ENCODE peak calls at places on chromosomes 12 and 14, in ten cellular contexts. One of them, this sample, is unnamed.

GRCh38 chr14:85528882-85529585 is 910 bp upstream of the FLRT2 start:
- DNase-seq in smooth muscle cell of the brain vasculature: no peak
- DNase-seq in Kasumi-1: no peak
- DNase-seq in putamen: no peak
- DNase-seq in neural progenitor cell: peak; percentile 48
- DNase-seq in GM12865: no peak
- DNase-seq in activated T-cell treated with anti-CD3 and anti-CD28 coated beads, Interleukin-2, amount 50 U/mL, for 72 hours: no peak
- DNase-seq in NCI-H460: peak; percentile 65
- DNase-seq in endothelial cell: no peak
- DNase-seq in neural crest cell: peak; percentile 5
- DNase-seq in this sample: no peak

GRCh38 chr14:52110441-52111086 is 41.7 kb upstream of the NID2 start:
- DNase-seq in endothelial cell: no peak
- DNase-seq in smooth muscle cell of the brain vasculature: no peak
- DNase-seq in activated T-cell treated with anti-CD3 and anti-CD28 coated beads, Interleukin-2, amount 50 U/mL, for 72 hours: no peak
- DNase-seq in GM12865: no peak
- DNase-seq in NCI-H460: peak; percentile 68
- DNase-seq in neural crest cell: no peak
- DNase-seq in putamen: no peak
- DNase-seq in neural progenitor cell: no peak
- DNase-seq in Kasumi-1: no peak
- DNase-seq in this sample: no peak

GRCh38 chr12:16568873-16569272 is 37.1 kb downstream of the LMO3 start:
- DNase-seq in putamen: no peak
- DNase-seq in GM12865: peak; percentile 48
- DNase-seq in neural progenitor cell: no peak
- DNase-seq in activated T-cell treated with anti-CD3 and anti-CD28 coated beads, Interleukin-2, amount 50 U/mL, for 72 hours: no peak
- DNase-seq in neural crest cell: no peak
- DNase-seq in endothelial cell: no peak
- DNase-seq in NCI-H460: no peak
- DNase-seq in Kasumi-1: no peak
- DNase-seq in smooth muscle cell of the brain vasculature: no peak
- DNase-seq in this sample: no peak

GRCh38 chr14:19975291-19975690 is at the start of gene OR4K15:
- DNase-seq in activated T-cell treated with anti-CD3 and anti-CD28 coated beads, Interleukin-2, amount 50 U/mL, for 72 hours: no peak
- DNase-seq in putamen: no peak
- DNase-seq in smooth muscle cell of the brain vasculature: no peak
- DNase-seq in neural progenitor cell: no peak
- DNase-seq in neural crest cell: no peak
- DNase-seq in endothelial cell: no peak
- DNase-seq in Kasumi-1: no peak
- DNase-seq in NCI-H460: no peak
- DNase-seq in GM12865: no peak
- DNase-seq in this sample: no peak

GRCh38 chr12:124583854-124584253 is 16.4 kb upstream of the NCOR2 start:
- DNase-seq in neural progenitor cell: no peak
- DNase-seq in putamen: no peak
- DNase-seq in endothelial cell: no peak
- DNase-seq in NCI-H460: no peak
- DNase-seq in Kasumi-1: no peak
- DNase-seq in GM12865: no peak
- DNase-seq in smooth muscle cell of the brain vasculature: no peak
- DNase-seq in activated T-cell treated with anti-CD3 and anti-CD28 coated beads, Interleukin-2, amount 50 U/mL, for 72 hours: no peak
- DNase-seq in neural crest cell: no peak
- DNase-seq in this sample: peak; percentile 44

GRCh38 chr12:122793685-122794106 is 19.3 kb downstream of the CCDC62 start:
- DNase-seq in endothelial cell: peak; percentile 9
- DNase-seq in GM12865: peak; percentile 70
- DNase-seq in neural crest cell: peak; percentile 10
- DNase-seq in Kasumi-1: peak; percentile 89
- DNase-seq in smooth muscle cell of the brain vasculature: peak; percentile 18
- DNase-seq in NCI-H460: peak; percentile 50
- DNase-seq in neural progenitor cell: peak; percentile 61
- DNase-seq in putamen: peak; percentile 52
- DNase-seq in activated T-cell treated with anti-CD3 and anti-CD28 coated beads, Interleukin-2, amount 50 U/mL, for 72 hours: peak; percentile 17
- DNase-seq in this sample: peak; percentile 82

GRCh38 chr12:132550014-132550802 is 60.2 kb downstream of the LRCOL1 start:
- DNase-seq in GM12865: no peak
- DNase-seq in neural progenitor cell: peak; percentile 82
- DNase-seq in endothelial cell: no peak
- DNase-seq in NCI-H460: no peak
- DNase-seq in neural crest cell: peak; percentile 36
- DNase-seq in Kasumi-1: no peak
- DNase-seq in activated T-cell treated with anti-CD3 and anti-CD28 coated beads, Interleukin-2, amount 50 U/mL, for 72 hours: no peak
- DNase-seq in smooth muscle cell of the brain vasculature: no peak
- DNase-seq in putamen: no peak
- DNase-seq in this sample: no peak

GRCh38 chr12:89993632-89994031 is 285.0 kb upstream of the ATP2B1 start:
- DNase-seq in NCI-H460: no peak
- DNase-seq in smooth muscle cell of the brain vasculature: no peak
- DNase-seq in putamen: no peak
- DNase-seq in neural progenitor cell: no peak
- DNase-seq in GM12865: no peak
- DNase-seq in activated T-cell treated with anti-CD3 and anti-CD28 coated beads, Interleukin-2, amount 50 U/mL, for 72 hours: no peak
- DNase-seq in endothelial cell: no peak
- DNase-seq in Kasumi-1: no peak
- DNase-seq in neural crest cell: no peak
- DNase-seq in this sample: no peak

GRCh38 chr12:88623777-88624548 is 43.7 kb upstream of the KITLG start:
- DNase-seq in Kasumi-1: no peak
- DNase-seq in neural progenitor cell: peak; percentile 33
- DNase-seq in neural crest cell: no peak
- DNase-seq in activated T-cell treated with anti-CD3 and anti-CD28 coated beads, Interleukin-2, amount 50 U/mL, for 72 hours: no peak
- DNase-seq in NCI-H460: no peak
- DNase-seq in endothelial cell: no peak
- DNase-seq in putamen: no peak
- DNase-seq in smooth muscle cell of the brain vasculature: no peak
- DNase-seq in GM12865: peak; percentile 9
- DNase-seq in this sample: no peak

GRCh38 chr12:44117368-44117767 is 281.5 kb downstream of the TMEM117 start:
- DNase-seq in endothelial cell: no peak
- DNase-seq in putamen: no peak
- DNase-seq in neural crest cell: no peak
- DNase-seq in Kasumi-1: no peak
- DNase-seq in NCI-H460: no peak
- DNase-seq in GM12865: peak; percentile 14
- DNase-seq in neural progenitor cell: no peak
- DNase-seq in smooth muscle cell of the brain vasculature: no peak
- DNase-seq in activated T-cell treated with anti-CD3 and anti-CD28 coated beads, Interleukin-2, amount 50 U/mL, for 72 hours: no peak
- DNase-seq in this sample: no peak

GRCh38 chr12:56687225-56688128 is 607 bp downstream of the PTGES3 start:
- DNase-seq in putamen: peak; percentile 70
- DNase-seq in neural crest cell: no peak
- DNase-seq in GM12865: peak; percentile 69
- DNase-seq in NCI-H460: no peak
- DNase-seq in endothelial cell: no peak
- DNase-seq in activated T-cell treated with anti-CD3 and anti-CD28 coated beads, Interleukin-2, amount 50 U/mL, for 72 hours: peak; percentile 56
- DNase-seq in neural progenitor cell: peak; percentile 48
- DNase-seq in Kasumi-1: peak; percentile 29
- DNase-seq in smooth muscle cell of the brain vasculature: no peak
- DNase-seq in this sample: peak; percentile 70

GRCh38 chr14:66600416-66600815 is 92.5 kb downstream of the GPHN start:
- DNase-seq in endothelial cell: no peak
- DNase-seq in neural progenitor cell: no peak
- DNase-seq in NCI-H460: no peak
- DNase-seq in neural crest cell: no peak
- DNase-seq in activated T-cell treated with anti-CD3 and anti-CD28 coated beads, Interleukin-2, amount 50 U/mL, for 72 hours: no peak
- DNase-seq in smooth muscle cell of the brain vasculature: no peak
- DNase-seq in putamen: no peak
- DNase-seq in GM12865: no peak
- DNase-seq in Kasumi-1: no peak
- DNase-seq in this sample: no peak

GRCh38 chr14:22791302-22791701 is 23.9 kb downstream of the SLC7A7 start:
- DNase-seq in Kasumi-1: no peak
- DNase-seq in smooth muscle cell of the brain vasculature: no peak
- DNase-seq in neural crest cell: no peak
- DNase-seq in putamen: no peak
- DNase-seq in endothelial cell: no peak
- DNase-seq in neural progenitor cell: no peak
- DNase-seq in NCI-H460: no peak
- DNase-seq in activated T-cell treated with anti-CD3 and anti-CD28 coated beads, Interleukin-2, amount 50 U/mL, for 72 hours: no peak
- DNase-seq in GM12865: no peak
- DNase-seq in this sample: no peak

GRCh38 chr12:70040141-70040540 is 203.1 kb upstream of the CNOT2 start:
- DNase-seq in Kasumi-1: no peak
- DNase-seq in neural progenitor cell: no peak
- DNase-seq in NCI-H460: no peak
- DNase-seq in putamen: no peak
- DNase-seq in endothelial cell: no peak
- DNase-seq in neural crest cell: no peak
- DNase-seq in activated T-cell treated with anti-CD3 and anti-CD28 coated beads, Interleukin-2, amount 50 U/mL, for 72 hours: no peak
- DNase-seq in smooth muscle cell of the brain vasculature: no peak
- DNase-seq in GM12865: no peak
- DNase-seq in this sample: no peak

GRCh38 chr14:78075610-78076277 is 94.4 kb upstream of the NRXN3 start:
- DNase-seq in endothelial cell: no peak
- DNase-seq in neural crest cell: no peak
- DNase-seq in activated T-cell treated with anti-CD3 and anti-CD28 coated beads, Interleukin-2, amount 50 U/mL, for 72 hours: no peak
- DNase-seq in smooth muscle cell of the brain vasculature: no peak
- DNase-seq in GM12865: no peak
- DNase-seq in neural progenitor cell: no peak
- DNase-seq in Kasumi-1: no peak
- DNase-seq in putamen: no peak
- DNase-seq in NCI-H460: no peak
- DNase-seq in this sample: no peak

GRCh38 chr14:99318959-99319295 is 46.9 kb upstream of the BCL11B start:
- DNase-seq in putamen: no peak
- DNase-seq in neural progenitor cell: no peak
- DNase-seq in activated T-cell treated with anti-CD3 and anti-CD28 coated beads, Interleukin-2, amount 50 U/mL, for 72 hours: no peak
- DNase-seq in NCI-H460: no peak
- DNase-seq in smooth muscle cell of the brain vasculature: no peak
- DNase-seq in neural crest cell: no peak
- DNase-seq in Kasumi-1: no peak
- DNase-seq in GM12865: no peak
- DNase-seq in endothelial cell: no peak
- DNase-seq in this sample: no peak

GRCh38 chr12:3777206-3777809 is 24.4 kb upstream of the CRACR2A start:
- DNase-seq in NCI-H460: peak; percentile 38
- DNase-seq in putamen: peak; percentile 28
- DNase-seq in Kasumi-1: peak; percentile 37
- DNase-seq in neural progenitor cell: peak; percentile 66
- DNase-seq in neural crest cell: no peak
- DNase-seq in GM12865: peak; percentile 44
- DNase-seq in activated T-cell treated with anti-CD3 and anti-CD28 coated beads, Interleukin-2, amount 50 U/mL, for 72 hours: peak; percentile 20
- DNase-seq in endothelial cell: peak; percentile 34
- DNase-seq in smooth muscle cell of the brain vasculature: no peak
- DNase-seq in this sample: peak; percentile 50